ENCODE peak calls at places on chromosomes 4 and X, in six cellular contexts. One of them, this sample, is unnamed.
A peak's percentile ranks its signal among the peaks of the same experiment; 100 is the strongest.

GRCh38 chr4:181301735-181302380 is 941.3 kb upstream of the TENM3 start:
- DNase-seq in posterior vena cava: no peak
- DNase-seq in NCI-H1436: peak; percentile 63
- DNase-seq in NCI-H1105: peak; percentile 57
- DNase-seq in OCI-LY7: peak; percentile 74
- DNase-seq in transverse colon: peak; percentile 57
- DNase-seq in this sample: peak; percentile 40

GRCh38 chrX:131812847-131813825 is 210.0 kb upstream of the STK26 start:
- DNase-seq in posterior vena cava: peak; percentile 88
- DNase-seq in NCI-H1436: no peak
- DNase-seq in NCI-H1105: no peak
- DNase-seq in OCI-LY7: no peak
- DNase-seq in transverse colon: peak; percentile 82
- DNase-seq in this sample: peak; percentile 51

GRCh38 chrX:47215291-47215900 is 3.1 kb upstream of the CDK16 start:
- DNase-seq in posterior vena cava: peak; percentile 67
- DNase-seq in NCI-H1436: no peak
- DNase-seq in NCI-H1105: no peak
- DNase-seq in OCI-LY7: no peak
- DNase-seq in transverse colon: no peak
- DNase-seq in this sample: no peak

GRCh38 chrX:49884290-49884862 is 5.1 kb downstream of the USP27X start:
- DNase-seq in posterior vena cava: no peak
- DNase-seq in NCI-H1436: peak; percentile 42
- DNase-seq in NCI-H1105: peak; percentile 37
- DNase-seq in OCI-LY7: peak; percentile 53
- DNase-seq in transverse colon: peak; percentile 70
- DNase-seq in this sample: peak; percentile 11

GRCh38 chrX:139751053-139751452 is 43.1 kb upstream of the MCF2 start:
- DNase-seq in posterior vena cava: no peak
- DNase-seq in NCI-H1436: no peak
- DNase-seq in NCI-H1105: no peak
- DNase-seq in OCI-LY7: no peak
- DNase-seq in transverse colon: no peak
- DNase-seq in this sample: no peak

GRCh38 chr4:153488006-153488718 is 22.0 kb downstream of the TMEM131L start:
- DNase-seq in posterior vena cava: no peak
- DNase-seq in NCI-H1436: no peak
- DNase-seq in NCI-H1105: no peak
- DNase-seq in OCI-LY7: no peak
- DNase-seq in transverse colon: peak; percentile 37
- DNase-seq in this sample: no peak

GRCh38 chr4:11470709-11471441 is 42.2 kb upstream of the HS3ST1 start:
- DNase-seq in posterior vena cava: no peak
- DNase-seq in NCI-H1436: no peak
- DNase-seq in NCI-H1105: no peak
- DNase-seq in OCI-LY7: no peak
- DNase-seq in transverse colon: no peak
- DNase-seq in this sample: no peak

GRCh38 chr4:25815586-25815985 is 47.2 kb downstream of the SEL1L3 start:
- DNase-seq in posterior vena cava: no peak
- DNase-seq in NCI-H1436: no peak
- DNase-seq in NCI-H1105: no peak
- DNase-seq in OCI-LY7: no peak
- DNase-seq in transverse colon: no peak
- DNase-seq in this sample: no peak

GRCh38 chr4:80162418-80162817 is 34.9 kb upstream of the PRDM8 start:
- DNase-seq in posterior vena cava: no peak
- DNase-seq in NCI-H1436: no peak
- DNase-seq in NCI-H1105: no peak
- DNase-seq in OCI-LY7: no peak
- DNase-seq in transverse colon: no peak
- DNase-seq in this sample: no peak

GRCh38 chr4:36267491-36268254 is 13.7 kb upstream of the DTHD1 start:
- DNase-seq in posterior vena cava: no peak
- DNase-seq in NCI-H1436: no peak
- DNase-seq in NCI-H1105: no peak
- DNase-seq in OCI-LY7: no peak
- DNase-seq in transverse colon: no peak
- DNase-seq in this sample: no peak

GRCh38 chr4:88159137-88159725 is 792 bp upstream of the ABCG2 start:
- DNase-seq in posterior vena cava: no peak
- DNase-seq in NCI-H1436: no peak
- DNase-seq in NCI-H1105: peak; percentile 0
- DNase-seq in OCI-LY7: no peak
- DNase-seq in transverse colon: no peak
- DNase-seq in this sample: peak; percentile 36

GRCh38 chrX:20609916-20610415 is 343.3 kb upstream of the RPS6KA3 start:
- DNase-seq in posterior vena cava: no peak
- DNase-seq in NCI-H1436: no peak
- DNase-seq in NCI-H1105: no peak
- DNase-seq in OCI-LY7: no peak
- DNase-seq in transverse colon: no peak
- DNase-seq in this sample: no peak

GRCh38 chr4:124694306-124694705 is 18.2 kb downstream of the ANKRD50 start:
- DNase-seq in posterior vena cava: no peak
- DNase-seq in NCI-H1436: no peak
- DNase-seq in NCI-H1105: no peak
- DNase-seq in OCI-LY7: no peak
- DNase-seq in transverse colon: no peak
- DNase-seq in this sample: no peak

GRCh38 chr4:128536746-128537145 is 249.1 kb upstream of the PGRMC2 start:
- DNase-seq in posterior vena cava: no peak
- DNase-seq in NCI-H1436: no peak
- DNase-seq in NCI-H1105: no peak
- DNase-seq in OCI-LY7: no peak
- DNase-seq in transverse colon: no peak
- DNase-seq in this sample: no peak

GRCh38 chrX:31870267-31870666 is 798.4 kb upstream of the FTHL17 start:
- DNase-seq in posterior vena cava: no peak
- DNase-seq in NCI-H1436: no peak
- DNase-seq in NCI-H1105: no peak
- DNase-seq in OCI-LY7: no peak
- DNase-seq in transverse colon: no peak
- DNase-seq in this sample: no peak

GRCh38 chrX:109374276-109374960 is 107.5 kb downstream of the GUCY2F start:
- DNase-seq in posterior vena cava: no peak
- DNase-seq in NCI-H1436: no peak
- DNase-seq in NCI-H1105: no peak
- DNase-seq in OCI-LY7: no peak
- DNase-seq in transverse colon: no peak
- DNase-seq in this sample: no peak

GRCh38 chrX:125340508-125340907 is 20.8 kb downstream of the TEX13C start:
- DNase-seq in posterior vena cava: no peak
- DNase-seq in NCI-H1436: no peak
- DNase-seq in NCI-H1105: no peak
- DNase-seq in OCI-LY7: no peak
- DNase-seq in transverse colon: no peak
- DNase-seq in this sample: no peak

GRCh38 chrX:51456814-51457213 is 39.6 kb downstream of the NUDT11 start:
- DNase-seq in posterior vena cava: no peak
- DNase-seq in NCI-H1436: no peak
- DNase-seq in NCI-H1105: no peak
- DNase-seq in OCI-LY7: peak; percentile 43
- DNase-seq in transverse colon: no peak
- DNase-seq in this sample: no peak

GRCh38 chrX:120308558-120308957 is 2.7 kb downstream of the TMEM255A start:
- DNase-seq in posterior vena cava: no peak
- DNase-seq in NCI-H1436: peak; percentile 86
- DNase-seq in NCI-H1105: peak; percentile 24
- DNase-seq in OCI-LY7: no peak
- DNase-seq in transverse colon: no peak
- DNase-seq in this sample: no peak

GRCh38 chr4:10072420-10073017 is 44.1 kb downstream of the WDR1 start:
- DNase-seq in posterior vena cava: no peak
- DNase-seq in NCI-H1436: no peak
- DNase-seq in NCI-H1105: no peak
- DNase-seq in OCI-LY7: no peak
- DNase-seq in transverse colon: no peak
- DNase-seq in this sample: no peak

GRCh38 chr4:15868065-15868464 is 70.5 kb downstream of the FGFBP1 start:
- DNase-seq in posterior vena cava: no peak
- DNase-seq in NCI-H1436: no peak
- DNase-seq in NCI-H1105: no peak
- DNase-seq in OCI-LY7: no peak
- DNase-seq in transverse colon: no peak
- DNase-seq in this sample: no peak

GRCh38 chr4:159508917-159509500 is 406.1 kb downstream of the RAPGEF2 start:
- DNase-seq in posterior vena cava: no peak
- DNase-seq in NCI-H1436: no peak
- DNase-seq in NCI-H1105: no peak
- DNase-seq in OCI-LY7: no peak
- DNase-seq in transverse colon: no peak
- DNase-seq in this sample: no peak

GRCh38 chrX:100413231-100413630 is 3.2 kb upstream of the PCDH19 start:
- DNase-seq in posterior vena cava: no peak
- DNase-seq in NCI-H1436: peak; percentile 46
- DNase-seq in NCI-H1105: peak; percentile 32
- DNase-seq in OCI-LY7: peak; percentile 38
- DNase-seq in transverse colon: peak; percentile 33
- DNase-seq in this sample: peak; percentile 40

GRCh38 chr4:80610845-80611244 is 275.3 kb downstream of the CFAP299 start:
- DNase-seq in posterior vena cava: no peak
- DNase-seq in NCI-H1436: no peak
- DNase-seq in NCI-H1105: no peak
- DNase-seq in OCI-LY7: peak; percentile 99
- DNase-seq in transverse colon: no peak
- DNase-seq in this sample: peak; percentile 20

GRCh38 chrX:149962859-149963757 is 24.8 kb upstream of the EOLA2 start:
- DNase-seq in posterior vena cava: no peak
- DNase-seq in NCI-H1436: peak; percentile 9
- DNase-seq in NCI-H1105: peak; percentile 54
- DNase-seq in OCI-LY7: peak; percentile 39
- DNase-seq in transverse colon: peak; percentile 28
- DNase-seq in this sample: peak; percentile 2

GRCh38 chr4:113049421-113050355 is at the start of gene ANK2:
- DNase-seq in posterior vena cava: no peak
- DNase-seq in NCI-H1436: peak; percentile 86
- DNase-seq in NCI-H1105: peak; percentile 70
- DNase-seq in OCI-LY7: no peak
- DNase-seq in transverse colon: no peak
- DNase-seq in this sample: no peak

GRCh38 chr4:155208258-155209054 is at the start of gene NPY2R:
- DNase-seq in posterior vena cava: peak; percentile 77
- DNase-seq in NCI-H1436: no peak
- DNase-seq in NCI-H1105: no peak
- DNase-seq in OCI-LY7: no peak
- DNase-seq in transverse colon: peak; percentile 7
- DNase-seq in this sample: no peak

GRCh38 chrX:71870337-71871098 is 40.1 kb upstream of the NHSL2 start:
- DNase-seq in posterior vena cava: no peak
- DNase-seq in NCI-H1436: no peak
- DNase-seq in NCI-H1105: no peak
- DNase-seq in OCI-LY7: peak; percentile 0
- DNase-seq in transverse colon: no peak
- DNase-seq in this sample: no peak

GRCh38 chr4:88630756-88631155 is 38.5 kb downstream of the HERC3 start:
- DNase-seq in posterior vena cava: no peak
- DNase-seq in NCI-H1436: no peak
- DNase-seq in NCI-H1105: no peak
- DNase-seq in OCI-LY7: no peak
- DNase-seq in transverse colon: no peak
- DNase-seq in this sample: peak; percentile 23

GRCh38 chrX:22025751-22026150 is 6.4 kb upstream of the PHEX start:
- DNase-seq in posterior vena cava: no peak
- DNase-seq in NCI-H1436: no peak
- DNase-seq in NCI-H1105: no peak
- DNase-seq in OCI-LY7: no peak
- DNase-seq in transverse colon: no peak
- DNase-seq in this sample: no peak

GRCh38 chr4:37631551-37631950 is 54.6 kb downstream of the RELL1 start:
- DNase-seq in posterior vena cava: no peak
- DNase-seq in NCI-H1436: no peak
- DNase-seq in NCI-H1105: no peak
- DNase-seq in OCI-LY7: no peak
- DNase-seq in transverse colon: peak; percentile 26
- DNase-seq in this sample: no peak

GRCh38 chr4:184039963-184040383 is 134.9 kb downstream of the STOX2 start:
- DNase-seq in posterior vena cava: no peak
- DNase-seq in NCI-H1436: no peak
- DNase-seq in NCI-H1105: no peak
- DNase-seq in OCI-LY7: no peak
- DNase-seq in transverse colon: no peak
- DNase-seq in this sample: no peak

GRCh38 chrX:68419934-68420333 is 13.4 kb downstream of the OPHN1 start:
- DNase-seq in posterior vena cava: no peak
- DNase-seq in NCI-H1436: no peak
- DNase-seq in NCI-H1105: no peak
- DNase-seq in OCI-LY7: no peak
- DNase-seq in transverse colon: no peak
- DNase-seq in this sample: no peak

GRCh38 chr4:127015616-127016015 is 617.1 kb upstream of the INTU start:
- DNase-seq in posterior vena cava: no peak
- DNase-seq in NCI-H1436: no peak
- DNase-seq in NCI-H1105: peak; percentile 44
- DNase-seq in OCI-LY7: no peak
- DNase-seq in transverse colon: no peak
- DNase-seq in this sample: no peak

GRCh38 chrX:95764972-95765451 is 919.6 kb upstream of the DIAPH2 start:
- DNase-seq in posterior vena cava: no peak
- DNase-seq in NCI-H1436: peak; percentile 9
- DNase-seq in NCI-H1105: peak; percentile 26
- DNase-seq in OCI-LY7: peak; percentile 7
- DNase-seq in transverse colon: no peak
- DNase-seq in this sample: peak; percentile 7

GRCh38 chrX:115177941-115178340 is 11.3 kb upstream of the RBMXL3 start:
- DNase-seq in posterior vena cava: no peak
- DNase-seq in NCI-H1436: no peak
- DNase-seq in NCI-H1105: no peak
- DNase-seq in OCI-LY7: no peak
- DNase-seq in transverse colon: no peak
- DNase-seq in this sample: no peak

GRCh38 chrX:114127005-114127404 is 456.9 kb upstream of the HTR2C start:
- DNase-seq in posterior vena cava: no peak
- DNase-seq in NCI-H1436: no peak
- DNase-seq in NCI-H1105: no peak
- DNase-seq in OCI-LY7: no peak
- DNase-seq in transverse colon: no peak
- DNase-seq in this sample: no peak

This sample was measured in LoVo.